ENCODE peak calls at places on chromosomes 5 and 9, in six cellular contexts. One of them, this sample, is unnamed. For H3K27me3, the result is how much of the 10 kb centered on the place peaks cover.

GRCh38 chr5:143261748-143262392 is 141.6 kb downstream of the NR3C1 start:
- DNase-seq in transverse colon: no peak
- DNase-seq in right lobe of liver: no peak
- DNase-seq in astrocyte: peak
- DNase-seq in upper lobe of right lung: no peak
- DNase-seq in right atrium auricular region: no peak
- DNase-seq in this sample: no peak

GRCh38 chr5:122165574-122166021 is 36.3 kb downstream of the ZNF474 start:
- DNase-seq in right lobe of liver: no peak
- DNase-seq in upper lobe of right lung: no peak
- DNase-seq in astrocyte: peak
- DNase-seq in transverse colon: no peak
- DNase-seq in right atrium auricular region: no peak
- DNase-seq in this sample: no peak

GRCh38 chr5:78804995-78805394 is 156.4 kb upstream of the LHFPL2 start:
- DNase-seq in transverse colon: no peak
- DNase-seq in astrocyte: no peak
- DNase-seq in upper lobe of right lung: no peak
- DNase-seq in right atrium auricular region: no peak
- DNase-seq in right lobe of liver: no peak
- DNase-seq in this sample: no peak

GRCh38 chr5:16549491-16550233 is 67.1 kb downstream of the RETREG1 start:
- DNase-seq in right atrium auricular region: no peak
- DNase-seq in astrocyte: no peak
- DNase-seq in transverse colon: no peak
- DNase-seq in upper lobe of right lung: no peak
- DNase-seq in right lobe of liver: no peak
- DNase-seq in this sample: no peak

GRCh38 chr5:172173771-172174170 is 14.3 kb downstream of the STK10 start:
- DNase-seq in upper lobe of right lung: no peak
- DNase-seq in astrocyte: peak
- DNase-seq in transverse colon: no peak
- DNase-seq in right lobe of liver: no peak
- DNase-seq in right atrium auricular region: no peak
- DNase-seq in this sample: no peak

GRCh38 chr5:131263648-131264452 is at the start of gene CDC42SE2:
- DNase-seq in transverse colon: peak
- DNase-seq in astrocyte: peak
- DNase-seq in right atrium auricular region: peak
- DNase-seq in upper lobe of right lung: peak
- DNase-seq in right lobe of liver: peak
- DNase-seq in this sample: peak

GRCh38 chr5:19891658-19892057 is 96.3 kb downstream of the CDH18 start:
- DNase-seq in upper lobe of right lung: no peak
- DNase-seq in astrocyte: peak
- DNase-seq in transverse colon: no peak
- DNase-seq in right atrium auricular region: no peak
- DNase-seq in right lobe of liver: no peak
- DNase-seq in this sample: no peak

GRCh38 chr9:105004466-105005090 is 76.6 kb upstream of the ABCA1 start:
- DNase-seq in upper lobe of right lung: no peak
- DNase-seq in astrocyte: no peak
- DNase-seq in right atrium auricular region: no peak
- DNase-seq in transverse colon: no peak
- DNase-seq in right lobe of liver: no peak
- DNase-seq in this sample: no peak

GRCh38 chr9:13555989-13556500 is 276.6 kb upstream of the MPDZ start:
- DNase-seq in astrocyte: no peak
- DNase-seq in right atrium auricular region: no peak
- DNase-seq in right lobe of liver: no peak
- DNase-seq in transverse colon: no peak
- DNase-seq in upper lobe of right lung: no peak
- DNase-seq in this sample: no peak

GRCh38 chr5:128491291-128491690 is 46.8 kb downstream of the FBN2 start:
- DNase-seq in right lobe of liver: no peak
- DNase-seq in upper lobe of right lung: no peak
- DNase-seq in right atrium auricular region: no peak
- DNase-seq in transverse colon: no peak
- DNase-seq in astrocyte: no peak
- DNase-seq in this sample: no peak

GRCh38 chr9:96618209-96619108 is 1.2 kb downstream of the CDC14B start:
- DNase-seq in astrocyte: no peak
- DNase-seq in transverse colon: peak
- DNase-seq in right lobe of liver: peak
- DNase-seq in right atrium auricular region: peak
- DNase-seq in upper lobe of right lung: peak
- DNase-seq in this sample: peak

GRCh38 chr5:33890633-33891032 is 1.2 kb downstream of the ADAMTS12 start:
- DNase-seq in transverse colon: no peak
- DNase-seq in right atrium auricular region: no peak
- DNase-seq in astrocyte: peak
- DNase-seq in right lobe of liver: no peak
- DNase-seq in upper lobe of right lung: no peak
- DNase-seq in this sample: no peak

GRCh38 chr5:6459896-6460295 is 11.2 kb downstream of the UBE2QL1 start:
- DNase-seq in astrocyte: no peak
- DNase-seq in upper lobe of right lung: no peak
- DNase-seq in right lobe of liver: no peak
- DNase-seq in transverse colon: no peak
- DNase-seq in right atrium auricular region: no peak
- DNase-seq in this sample: no peak

GRCh38 chr5:6461793-6462650 is 13.4 kb downstream of the UBE2QL1 start:
- DNase-seq in transverse colon: no peak
- DNase-seq in upper lobe of right lung: no peak
- DNase-seq in right atrium auricular region: no peak
- DNase-seq in right lobe of liver: no peak
- DNase-seq in astrocyte: no peak
- DNase-seq in this sample: no peak

GRCh38 chr5:6464441-6464840 is 15.8 kb downstream of the UBE2QL1 start:
- DNase-seq in astrocyte: no peak
- DNase-seq in right lobe of liver: no peak
- DNase-seq in upper lobe of right lung: no peak
- DNase-seq in transverse colon: no peak
- DNase-seq in right atrium auricular region: no peak
- DNase-seq in this sample: no peak

GRCh38 chr5:6461006-6461405 is 12.3 kb downstream of the UBE2QL1 start:
- DNase-seq in astrocyte: no peak
- DNase-seq in upper lobe of right lung: no peak
- DNase-seq in transverse colon: no peak
- DNase-seq in right lobe of liver: no peak
- DNase-seq in right atrium auricular region: no peak
- DNase-seq in this sample: no peak

GRCh38 chr5:6462671-6463070 is 14.0 kb downstream of the UBE2QL1 start:
- DNase-seq in right lobe of liver: no peak
- DNase-seq in upper lobe of right lung: no peak
- DNase-seq in astrocyte: no peak
- DNase-seq in transverse colon: no peak
- DNase-seq in right atrium auricular region: no peak
- DNase-seq in this sample: no peak
- H3K27me3 ChIP-seq in right lobe of liver: under half
- H3K27me3 ChIP-seq in upper lobe of right lung: under half
- H3K27me3 ChIP-seq in astrocyte: under half
- H3K27me3 ChIP-seq in transverse colon: under half
- H3K27me3 ChIP-seq in right atrium auricular region: under half
- H3K27me3 ChIP-seq in this sample: under half

DNA sequence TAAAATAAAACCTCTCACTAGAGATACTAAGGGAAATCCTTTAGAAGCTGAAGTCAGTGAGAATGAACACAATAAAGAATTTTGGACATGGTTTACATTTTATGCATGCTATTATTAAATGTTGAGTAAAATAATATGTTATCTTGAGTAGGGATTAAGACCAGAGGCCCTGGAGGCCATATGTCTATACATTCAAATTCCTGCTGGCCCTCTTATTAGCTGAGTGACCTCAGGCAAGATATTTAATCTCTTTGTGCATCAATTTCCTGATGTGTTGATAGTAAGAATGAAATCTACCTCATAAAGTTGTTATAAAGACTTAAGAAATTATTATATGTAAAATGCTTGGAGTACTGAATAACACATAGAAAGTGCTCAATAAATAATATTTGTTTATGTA is 281.1 kb upstream of the KLF4 start:
- DNase-seq in upper lobe of right lung: no peak
- DNase-seq in right atrium auricular region: no peak
- DNase-seq in transverse colon: no peak
- DNase-seq in right lobe of liver: no peak
- DNase-seq in astrocyte: no peak
- DNase-seq in this sample: no peak
- H3K27me3 ChIP-seq in upper lobe of right lung: under half
- H3K27me3 ChIP-seq in right atrium auricular region: under half
- H3K27me3 ChIP-seq in transverse colon: under half
- H3K27me3 ChIP-seq in right lobe of liver: under half
- H3K27me3 ChIP-seq in astrocyte: under half
- H3K27me3 ChIP-seq in this sample: under half

DNA sequence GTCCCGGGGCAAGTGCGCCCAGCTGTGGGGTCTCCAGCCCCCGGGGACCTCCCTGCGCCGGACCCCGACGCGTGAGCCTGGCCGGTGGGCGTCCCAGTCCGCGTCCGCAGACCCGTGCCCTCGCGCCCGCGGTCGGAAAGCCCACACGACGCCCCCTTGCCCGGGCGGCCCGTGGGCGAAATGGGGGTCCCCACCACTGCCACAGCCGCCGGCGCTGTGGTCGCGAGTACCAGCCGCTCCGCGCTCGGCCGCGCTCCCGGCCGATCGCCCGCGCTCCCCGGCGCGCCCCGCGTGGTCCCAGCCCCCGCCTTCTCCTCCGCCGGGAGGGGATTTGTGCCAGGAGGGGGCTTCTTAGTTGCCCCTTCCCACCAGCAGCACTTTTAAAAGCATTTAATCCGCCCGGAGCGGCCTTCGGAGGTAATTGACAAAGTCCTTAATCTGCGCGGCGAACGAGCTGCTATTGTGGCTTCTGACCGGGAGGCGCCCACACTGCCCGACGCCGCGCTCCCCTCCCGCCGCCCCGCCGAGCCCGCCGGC is 426 bp upstream of the FIBCD1 start:
- DNase-seq in right atrium auricular region: no peak
- DNase-seq in transverse colon: no peak
- DNase-seq in right lobe of liver: no peak
- DNase-seq in upper lobe of right lung: no peak
- DNase-seq in astrocyte: no peak
- DNase-seq in this sample: peak
- H3K27me3 ChIP-seq in right atrium auricular region: under half
- H3K27me3 ChIP-seq in transverse colon: half or more
- H3K27me3 ChIP-seq in right lobe of liver: under half
- H3K27me3 ChIP-seq in upper lobe of right lung: half or more
- H3K27me3 ChIP-seq in astrocyte: under half
- H3K27me3 ChIP-seq in this sample: half or more

GRCh38 chr5:37834542-37835399 is 5.1 kb downstream of the GDNF start:
- DNase-seq in astrocyte: no peak
- DNase-seq in transverse colon: no peak
- DNase-seq in right atrium auricular region: no peak
- DNase-seq in right lobe of liver: no peak
- DNase-seq in upper lobe of right lung: no peak
- DNase-seq in this sample: peak
- H3K27me3 ChIP-seq in astrocyte: under half
- H3K27me3 ChIP-seq in transverse colon: half or more
- H3K27me3 ChIP-seq in right atrium auricular region: under half
- H3K27me3 ChIP-seq in right lobe of liver: under half
- H3K27me3 ChIP-seq in upper lobe of right lung: half or more
- H3K27me3 ChIP-seq in this sample: under half

DNA sequence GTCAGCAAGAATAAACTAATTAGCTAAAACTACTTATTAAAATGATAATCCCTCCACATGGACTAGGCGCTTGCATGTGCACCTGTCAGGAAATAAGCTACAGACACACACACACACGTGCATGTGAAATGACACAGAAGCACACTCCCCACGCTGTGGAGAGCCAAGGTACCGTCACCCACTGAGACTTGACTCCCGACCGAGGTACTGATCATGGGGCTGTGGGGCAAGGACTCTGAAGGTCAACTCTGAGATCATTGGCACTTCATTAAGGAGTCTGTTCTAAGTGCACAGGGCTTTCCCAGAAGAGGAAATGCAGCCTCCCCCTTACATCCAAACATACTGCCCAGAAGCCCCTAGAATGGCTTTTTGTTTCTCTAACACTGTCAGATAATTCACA is 264.4 kb upstream of the WWC1 start:
- DNase-seq in right lobe of liver: no peak
- DNase-seq in upper lobe of right lung: no peak
- DNase-seq in right atrium auricular region: no peak
- DNase-seq in transverse colon: no peak
- DNase-seq in astrocyte: no peak
- DNase-seq in this sample: no peak
- H3K27me3 ChIP-seq in right lobe of liver: under half
- H3K27me3 ChIP-seq in upper lobe of right lung: under half
- H3K27me3 ChIP-seq in right atrium auricular region: under half
- H3K27me3 ChIP-seq in transverse colon: under half
- H3K27me3 ChIP-seq in astrocyte: under half
- H3K27me3 ChIP-seq in this sample: under half

DNA sequence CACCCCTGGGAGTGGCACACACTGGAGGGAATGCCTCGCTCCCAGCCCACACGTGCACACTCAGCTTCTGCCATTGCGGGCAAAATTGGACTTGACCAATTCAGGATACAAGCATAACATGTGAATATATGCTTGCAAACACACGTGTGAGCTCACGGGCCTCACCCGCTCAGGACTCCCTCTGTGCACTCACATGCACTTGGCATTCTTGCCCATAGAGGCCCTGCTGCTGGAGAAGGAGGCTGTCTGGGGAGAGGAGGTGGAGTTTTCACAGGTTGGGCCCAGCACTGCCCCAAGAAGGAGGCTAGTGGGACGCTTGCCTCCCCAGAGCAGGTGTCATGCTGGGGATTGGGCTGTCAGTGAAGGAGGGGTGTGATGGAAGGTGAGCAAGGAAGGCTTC is 1.7 kb downstream of the MYMK start:
- DNase-seq in astrocyte: no peak
- DNase-seq in upper lobe of right lung: no peak
- DNase-seq in right lobe of liver: no peak
- DNase-seq in right atrium auricular region: no peak
- DNase-seq in transverse colon: no peak
- DNase-seq in this sample: no peak
- H3K27me3 ChIP-seq in astrocyte: under half
- H3K27me3 ChIP-seq in upper lobe of right lung: under half
- H3K27me3 ChIP-seq in right lobe of liver: under half
- H3K27me3 ChIP-seq in right atrium auricular region: under half
- H3K27me3 ChIP-seq in transverse colon: under half
- H3K27me3 ChIP-seq in this sample: under half

DNA sequence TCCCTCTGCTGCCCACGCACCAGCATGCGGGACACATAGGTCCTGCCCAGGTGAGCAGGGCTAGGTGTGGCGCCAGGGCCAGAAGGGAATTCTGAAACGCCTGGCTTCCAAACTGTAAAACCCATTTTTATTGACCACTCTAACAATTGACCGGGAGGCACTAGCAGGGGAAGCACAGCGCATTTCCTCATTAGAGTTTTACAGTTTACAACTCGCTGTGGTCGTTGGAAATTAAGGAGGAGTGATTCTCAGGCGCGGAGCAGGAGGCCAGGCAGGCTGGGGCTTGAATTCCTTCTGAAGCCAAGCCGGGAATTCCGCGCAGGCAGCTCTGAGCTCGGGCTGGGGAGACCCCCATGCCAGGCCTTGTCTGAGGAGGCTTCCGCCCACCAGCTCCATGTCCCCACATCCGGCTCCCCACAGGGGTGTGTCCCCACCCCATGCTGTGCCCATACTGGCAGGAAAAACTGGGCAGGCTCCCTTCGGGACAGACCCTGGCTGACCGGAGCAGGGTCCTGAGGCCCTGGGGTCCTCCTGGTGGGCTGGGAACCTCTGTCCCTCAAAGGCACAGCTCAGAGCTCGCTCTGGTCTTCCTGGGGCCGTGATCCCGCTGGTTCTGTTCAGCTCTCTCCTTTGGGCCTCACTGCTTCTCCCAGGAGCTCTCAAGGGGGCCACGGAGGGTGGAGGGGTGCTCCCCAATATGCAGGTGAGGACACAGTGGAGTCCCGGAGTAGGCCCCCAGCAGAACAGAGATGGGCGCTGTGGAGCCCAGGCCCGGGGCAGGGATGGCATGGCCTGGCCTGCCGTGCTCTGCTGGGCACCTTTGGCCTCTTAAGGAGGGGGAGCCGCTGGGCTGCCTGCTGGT is 1.2 kb upstream of the NRARP start:
- DNase-seq in right lobe of liver: peak
- DNase-seq in upper lobe of right lung: peak
- DNase-seq in transverse colon: peak
- DNase-seq in astrocyte: no peak
- DNase-seq in right atrium auricular region: no peak
- DNase-seq in this sample: peak
- H3K27me3 ChIP-seq in right lobe of liver: under half
- H3K27me3 ChIP-seq in upper lobe of right lung: under half
- H3K27me3 ChIP-seq in transverse colon: under half
- H3K27me3 ChIP-seq in astrocyte: under half
- H3K27me3 ChIP-seq in right atrium auricular region: under half
- H3K27me3 ChIP-seq in this sample: under half